ENCODE peak calls at places on chromosomes 4 and X, in six cellular contexts. L is IMR-90, M is neuronal stem cell, P is trophoblast cell, U is H9, R is H1. V is an unnamed sample.

GRCh38 chr4:73707918-73708577 is 32.3 kb upstream of the CXCL8 start:
- DNase-seq in R (no peak), M (no peak), P (peak), L (peak), U (no peak), V (peak)

GRCh38 chr4:26094911-26095310 is 180.9 kb downstream of the SMIM20 start:
- DNase-seq in U (no peak), L (peak), M (no peak), P (no peak), R (no peak), V (no peak)

GRCh38 chrX:109281478-109282275 is 200.2 kb downstream of the GUCY2F start:
- DNase-seq in R (no peak), U (no peak), M (no peak), P (no peak), L (no peak), V (no peak)

GRCh38 chr4:84582988-84583870 is at the start of gene CDS1:
- DNase-seq in U (peak), L (no peak), M (no peak), P (peak), R (peak), V (peak)

GRCh38 chr4:1469596-1470392 is 63.6 kb upstream of the NKX1-1 start:
- DNase-seq in L (no peak), U (no peak), M (no peak), R (no peak), P (no peak), V (no peak)

GRCh38 chrX:11319689-11320302 is 26.6 kb downstream of the AMELX start:
- DNase-seq in P (no peak), L (peak), M (no peak), U (no peak), R (no peak), V (peak)

GRCh38 chrX:5415738-5416137 is 812.9 kb downstream of the NLGN4X start:
- DNase-seq in L (no peak), M (no peak), U (no peak), P (no peak), R (no peak), V (no peak)

GRCh38 chr4:2799444-2799911 is 6.6 kb downstream of the SH3BP2 start:
- DNase-seq in M (no peak), R (no peak), L (no peak), U (no peak), P (no peak), V (no peak)

GRCh38 chr4:11805837-11806236 is 377.1 kb upstream of the HS3ST1 start:
- DNase-seq in P (peak), R (no peak), U (no peak), M (no peak), L (peak), V (peak)

GRCh38 chr4:86013623-86014022 is 346.2 kb downstream of the MAPK10 start:
- DNase-seq in P (peak), M (no peak), R (no peak), L (peak), U (no peak), V (no peak)

GRCh38 chrX:101260435-101260834 is 30.7 kb downstream of the TAF7L start:
- DNase-seq in L (no peak), R (no peak), U (peak), P (peak), M (no peak), V (peak)

GRCh38 chr4:165079476-165079875 is 25.8 kb downstream of the TRIM75 start:
- DNase-seq in U (no peak), M (no peak), L (peak), R (no peak), P (no peak), V (no peak)

GRCh38 chr4:117971406-117971805 is 62.9 kb upstream of the NDST3 start:
- DNase-seq in R (no peak), P (no peak), L (no peak), U (no peak), M (no peak), V (peak)

GRCh38 chrX:17629011-17629410 is 108.3 kb upstream of the SCML1 start:
- DNase-seq in M (no peak), U (no peak), L (no peak), R (no peak), P (no peak), V (no peak)

GRCh38 chrX:57447856-57448255 is 144.0 kb upstream of the ZXDB start:
- DNase-seq in R (no peak), U (no peak), L (no peak), M (no peak), P (peak), V (no peak)

GRCh38 chr4:17721496-17722360 is 59.7 kb downstream of the FAM184B start:
- DNase-seq in L (peak), R (peak), U (no peak), P (no peak), M (no peak), V (no peak)

GRCh38 chrX:15607067-15607466 is 6.3 kb upstream of the ACE2 start:
- DNase-seq in M (no peak), L (no peak), P (no peak), R (no peak), U (no peak), V (no peak)

GRCh38 chr4:87525636-87526035 is 3.5 kb downstream of the SPARCL1 start:
- DNase-seq in P (no peak), M (no peak), R (no peak), L (peak), U (no peak), V (peak)

GRCh38 chr4:70902577-70903281 is 560 bp downstream of the MOB1B start:
- DNase-seq in R (no peak), M (peak), P (peak), L (peak), U (no peak), V (peak)

GRCh38 chr4:121876976-121877773 is 6.9 kb upstream of the BBS7 start:
- DNase-seq in P (no peak), M (peak), L (peak), U (no peak), R (no peak), V (no peak)
- H3K27ac ChIP-seq in P (no peak), M (no peak), L (no peak), U (no peak), R (no peak), V (no peak)

GRCh38 chr4:40500781-40501180 is 128.9 kb downstream of the RBM47 start:
- DNase-seq in P (no peak), M (no peak), R (no peak), U (no peak), L (no peak), V (no peak)
- H3K14ac ChIP-seq in P (no peak), M (no peak), R (no peak), U (no peak), L (no peak), V (no peak)

GRCh38 chrX:23436875-23437274 is 102.2 kb downstream of the PTCHD1 start:
- DNase-seq in P (no peak), R (peak), L (no peak), U (peak), M (no peak), V (no peak)

GRCh38 chrX:23435575-23435974 is 100.9 kb downstream of the PTCHD1 start:
- DNase-seq in M (no peak), L (no peak), U (no peak), P (no peak), R (no peak), V (no peak)

GRCh38 chrX:23434356-23434884 is 99.8 kb downstream of the PTCHD1 start:
- DNase-seq in P (no peak), M (no peak), U (no peak), R (no peak), L (peak), V (peak)

DNA sequence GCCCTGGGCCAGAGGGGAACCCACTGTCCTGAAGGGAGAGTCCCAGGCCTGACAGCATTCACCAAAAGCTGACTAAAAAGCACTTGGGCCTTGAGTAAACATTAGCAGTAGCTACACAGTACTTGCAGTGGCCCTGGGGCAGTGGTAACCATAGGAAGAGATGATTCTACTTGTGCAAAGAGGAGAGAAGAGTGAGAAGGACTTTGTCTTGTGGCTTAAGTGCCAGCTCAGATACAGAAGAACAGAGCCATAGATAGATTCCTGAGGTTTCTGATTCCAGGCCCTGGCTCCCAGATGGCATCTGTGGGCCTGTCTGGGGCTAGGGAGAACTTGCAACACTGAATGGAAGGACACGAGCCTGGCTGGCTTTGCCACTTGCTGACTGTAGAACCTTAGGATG is 100.5 kb downstream of the PTCHD1 start:
- DNase-seq in P (no peak), M (no peak), L (no peak), R (no peak), U (no peak), V (no peak)
- H2BK120ac ChIP-seq in P (no peak), M (no peak), L (no peak), R (no peak), U (no peak), V (no peak)

DNA sequence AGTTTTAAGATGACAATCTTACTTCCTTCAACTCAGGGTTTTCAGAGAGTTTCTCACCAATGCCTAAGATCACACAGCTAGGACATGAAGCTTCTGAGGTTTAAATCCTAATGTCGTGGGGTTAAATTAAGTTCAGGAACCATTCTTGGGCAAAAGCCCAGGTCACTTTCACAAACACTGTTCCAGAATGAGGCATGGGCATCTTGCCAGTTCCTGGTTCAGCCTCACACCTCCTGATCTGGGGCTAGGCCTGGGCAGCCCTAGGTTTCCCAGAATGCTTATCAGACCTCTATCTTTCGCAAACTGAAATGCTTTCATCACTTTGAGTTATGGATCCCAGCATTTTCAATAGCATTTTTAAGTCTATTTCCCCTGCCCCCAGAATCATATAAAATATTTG is 224.8 kb upstream of the EDA2R start:
- DNase-seq in L (no peak), P (no peak), U (no peak), M (no peak), R (no peak), V (no peak)
- H3K27ac ChIP-seq in L (no peak), P (no peak), U (no peak), M (no peak), R (no peak), V (no peak)

DNA sequence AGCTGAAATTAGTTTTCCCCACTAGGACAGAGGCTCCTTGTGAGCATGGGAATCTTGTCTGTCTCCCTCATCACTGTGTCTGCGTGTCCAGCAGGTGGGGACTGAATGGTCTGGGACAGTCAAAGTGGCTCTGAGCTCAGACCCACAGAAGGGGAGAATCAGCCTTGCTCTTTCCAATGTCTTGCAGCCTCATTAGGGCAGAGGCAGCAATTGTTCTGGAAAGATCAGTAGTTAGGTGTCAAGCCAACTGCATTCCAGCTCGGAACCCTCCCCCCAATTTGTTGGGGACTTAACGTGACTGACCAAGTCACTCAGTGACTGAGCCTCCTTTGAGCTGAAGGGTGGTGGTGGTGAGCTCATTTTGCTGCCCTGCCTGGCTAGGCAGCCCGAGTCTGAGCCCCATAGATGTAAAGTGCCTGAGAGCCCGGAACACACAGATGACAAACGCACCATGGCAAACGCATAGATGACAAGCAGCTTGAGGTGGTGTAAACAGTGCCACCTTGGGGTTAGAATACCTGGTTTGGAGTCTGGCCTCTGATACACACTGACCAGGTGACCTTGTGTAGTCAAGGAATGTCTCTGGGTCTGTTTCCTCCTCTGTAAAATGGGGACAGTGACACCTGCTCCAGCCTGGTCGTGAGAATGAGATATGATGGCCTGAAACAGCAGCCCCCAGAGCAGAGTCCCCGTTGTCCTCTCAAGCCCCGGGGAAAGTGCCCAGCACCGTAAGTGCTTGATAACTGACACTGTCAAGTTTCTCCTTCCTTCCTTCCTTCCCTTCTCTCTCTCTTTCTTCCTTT is 2.7 kb upstream of the SORCS2 start:
- DNase-seq in P (peak), R (no peak), L (no peak), M (no peak), U (peak), V (no peak)
- H3K14ac ChIP-seq in P (no peak), R (no peak), L (no peak), M (no peak), U (no peak), V (no peak)

DNA sequence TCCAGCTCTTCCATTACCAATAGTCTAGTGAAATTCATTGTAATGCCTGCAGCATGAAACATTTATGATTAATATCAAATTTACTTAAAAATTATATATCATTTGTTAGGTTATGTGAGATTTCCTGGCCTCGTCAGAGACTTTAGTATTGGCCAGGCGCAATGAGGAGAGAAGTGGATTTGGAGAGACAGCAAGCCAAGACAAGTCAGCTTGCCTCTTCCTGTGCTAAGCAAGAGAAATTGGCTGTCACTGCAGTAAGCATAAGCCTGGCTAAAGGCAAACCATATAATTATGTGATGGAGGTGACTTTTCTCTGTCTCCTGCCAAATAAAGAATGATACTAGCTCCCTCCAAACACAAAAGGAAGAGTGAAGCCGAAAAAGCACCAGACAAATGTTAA is 2246.1 kb downstream of the ARAP2 start:
- DNase-seq in M (peak), P (no peak), R (no peak), U (no peak), L (no peak), V (no peak)
- H2BK120ac ChIP-seq in M (no peak), P (no peak), R (no peak), U (no peak), L (no peak), V (no peak)

GRCh38 chr4:15690020-15690809 is 8.6 kb downstream of the FAM200B start:
- DNase-seq in P (peak), U (no peak), L (peak), R (no peak), M (peak), V (peak)
- H3K27ac ChIP-seq in P (peak), U (peak), L (peak), R (peak), M (peak), V (peak)